ENCODE peak calls at places on chromosomes 6 and 20, in six cellular contexts. B is MM.1S, O is kidney, H is bronchial epithelial cell, Z is foreskin fibroblast, R is IMR-90. U is an unnamed sample.

GRCh38 chr20:38246357-38247165 is 14.0 kb downstream of the KIAA1755 start:
- DNase-seq in B (no peak), O (no peak), H (no peak), Z (no peak), R (no peak), U (no peak)

GRCh38 chr6:44868335-44868668 is 459.8 kb upstream of the RUNX2 start:
- DNase-seq in B (no peak), O (no peak), H (no peak), Z (no peak), R (no peak), U (no peak)

GRCh38 chr20:50980071-50980681 is 21.6 kb downstream of the MOCS3 start:
- DNase-seq in B (no peak), O (no peak), H (peak; percentile 99), Z (peak; percentile 97), R (peak; percentile 100), U (peak; percentile 99)

GRCh38 chr20:10812738-10813327 is 139.0 kb upstream of the JAG1 start:
- DNase-seq in B (no peak), O (no peak), H (no peak), Z (peak; percentile 41), R (no peak), U (no peak)

GRCh38 chr6:17469006-17469972 is 75.9 kb downstream of the CAP2 start:
- DNase-seq in B (no peak), O (no peak), H (no peak), Z (no peak), R (no peak), U (peak; percentile 43)

GRCh38 chr20:54624701-54625472 is 149.5 kb downstream of the DOK5 start:
- DNase-seq in B (no peak), O (no peak), H (no peak), Z (peak; percentile 37), R (peak; percentile 6), U (no peak)

GRCh38 chr6:70706491-70707123 is 38.9 kb downstream of the SMAP1 start:
- DNase-seq in B (peak; percentile 58), O (no peak), H (peak; percentile 43), Z (peak; percentile 73), R (peak; percentile 58), U (peak; percentile 62)

GRCh38 chr6:6823030-6823429 is 234.5 kb downstream of the LY86 start:
- DNase-seq in B (no peak), O (no peak), H (no peak), Z (no peak), R (no peak), U (no peak)

GRCh38 chr6:170031096-170031471 is 259.8 kb downstream of the DLL1 start:
- DNase-seq in B (no peak), O (peak; percentile 61), H (peak; percentile 65), Z (no peak), R (no peak), U (no peak)

GRCh38 chr6:23003671-23004598 is 434.6 kb downstream of the HDGFL1 start:
- DNase-seq in B (no peak), O (no peak), H (no peak), Z (peak; percentile 95), R (peak; percentile 86), U (peak; percentile 97)

GRCh38 chr6:14380421-14380820 is 262.8 kb downstream of the CD83 start:
- DNase-seq in B (no peak), O (no peak), H (no peak), Z (no peak), R (no peak), U (no peak)

GRCh38 chr20:16441526-16442164 is 131.6 kb downstream of the KIF16B start:
- DNase-seq in B (no peak), O (no peak), H (no peak), Z (peak; percentile 5), R (no peak), U (no peak)

GRCh38 chr6:26327450-26328264 is 37.3 kb upstream of the BTN3A2 start:
- DNase-seq in B (no peak), O (no peak), H (peak; percentile 76), Z (peak; percentile 87), R (peak; percentile 81), U (peak; percentile 82)

GRCh38 chr6:26330835-26331808 is 33.9 kb upstream of the BTN3A2 start:
- DNase-seq in B (no peak), O (no peak), H (peak; percentile 65), Z (peak; percentile 73), R (peak; percentile 62), U (peak; percentile 66)

GRCh38 chr6:26331809-26332226 is 33.2 kb upstream of the BTN3A2 start:
- DNase-seq in B (no peak), O (no peak), H (no peak), Z (peak; percentile 32), R (no peak), U (no peak)

GRCh38 chr6:26328265-26328844 is 36.6 kb upstream of the BTN3A2 start:
- DNase-seq in B (no peak), O (no peak), H (no peak), Z (peak; percentile 55), R (no peak), U (no peak)

GRCh38 chr6:26329763-26330511 is 35.1 kb upstream of the BTN3A2 start:
- DNase-seq in B (no peak), O (no peak), H (peak; percentile 56), Z (peak; percentile 83), R (peak; percentile 68), U (peak; percentile 69)
- H3K4me3 ChIP-seq in B (no peak overlapping the region), O (no peak overlapping the region), H (peak overlapping the region; percentile 25), Z (no peak overlapping the region), R (no peak overlapping the region), U (peak overlapping the region; percentile 72)

GRCh38 chr6:163867518-163868292 is 453.2 kb downstream of the QKI start:
- DNase-seq in B (no peak), O (peak; percentile 68), H (no peak), Z (no peak), R (no peak), U (no peak)
- TF ChIP-seq CTCF in B (no peak), O (no peak), H (no peak), Z (no peak), R (no peak), U (no peak)

DNA sequence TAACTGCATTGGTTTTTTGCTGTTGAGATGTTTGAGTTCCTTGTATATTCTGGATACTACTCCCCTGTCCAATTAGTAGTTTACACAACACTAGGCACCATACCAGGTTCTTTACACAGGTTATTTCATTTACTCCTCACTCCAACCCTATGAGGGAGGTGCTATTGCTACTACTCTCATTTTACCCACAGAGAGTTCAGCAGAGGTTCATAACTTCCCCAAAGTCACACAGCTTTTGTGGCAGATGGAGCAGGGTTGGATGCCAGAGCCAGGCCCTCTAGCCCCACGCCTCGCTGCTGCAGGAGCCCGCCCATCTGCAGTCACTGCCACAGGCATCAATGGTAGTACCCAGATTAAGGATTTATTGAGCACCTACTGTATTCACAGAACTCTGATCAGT is 61.7 kb upstream of the MAP3K4 start:
- DNase-seq in B (no peak), O (no peak), H (no peak), Z (no peak), R (no peak), U (no peak)
- H3K4me3 ChIP-seq in B (no peak overlapping the region), O (no peak overlapping the region), H (no peak overlapping the region), Z (no peak overlapping the region), R (no peak overlapping the region), U (no peak overlapping the region)

GRCh38 chr20:24779886-24780285 is 169.2 kb upstream of the CST7 start:
- DNase-seq in B (no peak), O (no peak), H (no peak), Z (no peak), R (no peak), U (no peak)

GRCh38 chr20:24782221-24782620 is 166.8 kb upstream of the CST7 start:
- DNase-seq in B (no peak), O (no peak), H (no peak), Z (peak; percentile 18), R (no peak), U (no peak)

GRCh38 chr20:24782801-24783630 is 166.1 kb upstream of the CST7 start:
- DNase-seq in B (no peak), O (no peak), H (no peak), Z (no peak), R (no peak), U (no peak)

GRCh38 chr20:24780648-24781047 is 168.4 kb upstream of the CST7 start:
- DNase-seq in B (peak; percentile 60), O (no peak), H (no peak), Z (no peak), R (no peak), U (no peak)

DNA sequence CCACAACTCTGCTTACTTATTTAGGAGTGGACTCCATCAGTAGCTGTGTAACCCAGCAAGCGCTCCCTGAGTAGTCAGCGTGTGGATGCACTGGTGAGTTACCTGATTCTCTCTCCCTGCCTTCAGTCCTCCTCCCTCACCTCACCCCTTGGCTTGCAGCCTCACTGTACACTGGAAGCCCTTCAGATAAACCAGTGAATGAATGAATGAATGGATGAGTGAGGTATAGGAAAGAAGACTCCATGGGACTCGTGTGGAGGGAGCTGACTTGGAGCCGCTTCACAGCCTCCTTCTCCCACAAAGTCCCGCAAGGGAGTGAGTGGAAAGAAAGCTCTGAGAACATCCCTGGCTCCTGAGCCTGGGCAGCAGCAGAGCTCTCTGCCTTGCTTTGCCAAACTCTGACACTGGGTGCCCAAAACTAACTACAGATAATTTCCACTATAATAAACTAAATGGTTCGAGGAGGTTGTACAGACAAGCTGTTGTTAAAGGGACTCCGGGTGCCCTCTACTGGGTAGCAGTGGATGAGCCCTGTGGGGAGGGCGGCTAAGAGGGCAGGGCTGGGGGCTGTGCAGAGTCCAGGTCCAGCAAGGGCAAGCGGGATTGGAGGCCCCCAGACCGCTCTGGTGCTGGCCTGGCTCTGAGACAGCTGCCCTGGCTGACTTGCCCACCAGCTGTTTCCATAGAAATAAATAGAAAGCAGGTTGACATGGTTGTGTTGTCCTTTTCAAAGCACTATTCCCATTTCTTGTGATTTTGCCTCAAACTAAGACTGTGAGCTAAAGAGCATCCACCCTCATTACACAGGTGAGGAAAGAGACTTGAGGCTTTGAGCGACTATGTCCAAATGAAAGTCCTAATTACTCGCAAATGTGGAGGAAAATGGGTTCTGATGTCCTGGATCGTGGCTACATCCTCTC is 167.7 kb upstream of the CST7 start:
- DNase-seq in B (peak; percentile 66), O (peak; percentile 52), H (peak; percentile 23), Z (peak; percentile 71), R (peak; percentile 36), U (peak; percentile 40)
- TF ChIP-seq CTCF in B (peak; percentile 82), O (peak; percentile 45), H (peak; percentile 65), Z (peak; percentile 86), R (peak; percentile 58), U (peak; percentile 65)

GRCh38 chr20:3902446-3902845 is 13.3 kb downstream of the PANK2 start:
- DNase-seq in B (no peak), O (no peak), H (no peak), Z (no peak), R (no peak), U (no peak)
- H3K4me3 ChIP-seq in B (no peak overlapping the region), O (no peak overlapping the region), H (no peak overlapping the region), Z (no peak overlapping the region), R (no peak overlapping the region), U (no peak overlapping the region)

GRCh38 chr20:59955131-59955796 is 3.0 kb upstream of the CDH26 start:
- DNase-seq in B (peak; percentile 74), O (no peak), H (no peak), Z (peak; percentile 42), R (no peak), U (peak; percentile 8)
- TF ChIP-seq CTCF in B (peak; percentile 54), O (peak; percentile 31), H (peak; percentile 41), Z (peak; percentile 32), R (peak; percentile 17), U (peak; percentile 10)

DNA sequence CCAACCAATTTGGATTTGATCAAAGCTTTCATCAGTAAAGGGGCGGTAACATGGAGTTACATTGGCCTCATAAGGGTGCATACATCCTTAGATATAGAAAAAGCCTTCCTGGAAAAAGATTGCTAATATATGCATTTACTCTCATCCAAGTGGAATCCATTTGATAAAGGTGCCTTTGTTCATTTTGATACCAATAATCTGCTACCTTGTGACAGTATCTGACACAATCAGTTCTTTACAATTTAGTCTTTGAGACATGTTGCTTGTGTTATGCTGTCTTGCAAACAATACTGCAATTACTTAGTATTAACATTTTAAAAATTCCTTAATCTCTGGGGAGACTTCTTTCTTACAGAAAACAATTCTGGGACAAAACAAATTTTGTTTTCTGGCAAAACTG is 654.4 kb upstream of the SLC35B3 start:
- DNase-seq in B (no peak), O (no peak), H (no peak), Z (no peak), R (no peak), U (no peak)
- H3K4me3 ChIP-seq in B (no peak overlapping the region), O (no peak overlapping the region), H (no peak overlapping the region), Z (no peak overlapping the region), R (no peak overlapping the region), U (no peak overlapping the region)

U was measured in fibroblast of mammary gland.